ENCODE peak calls at places on chromosome 16, in five cellular contexts. A is H9, L is IMR-90, Y is H1, S is neuronal stem cell. W is an unnamed sample.
A peak's percentile ranks its signal among the peaks of the same experiment; 100 is the strongest.

GRCh38 chr16:58744497-58744896 is 10.4 kb upstream of the GOT2 start:
- DNase-seq in A (no peak), L (no peak), Y (no peak), S (no peak), W (no peak)

GRCh38 chr16:19771040-19771439 is 53.0 kb downstream of the IQCK start:
- DNase-seq in A (no peak), L (no peak), Y (no peak), S (no peak), W (no peak)

GRCh38 chr16:1552129-1552528 is 18.7 kb downstream of the TMEM204 start:
- DNase-seq in A (no peak), L (no peak), Y (no peak), S (no peak), W (no peak)

GRCh38 chr16:68022728-68023537 is at the start of the genes DDX28 and DUS2:
- DNase-seq in A (peak; percentile 90), L (peak; percentile 91), Y (peak; percentile 99), S (peak; percentile 92), W (peak; percentile 94)

GRCh38 chr16:49701867-49702494 is 153.9 kb downstream of the ZNF423 start:
- DNase-seq in A (peak; percentile 75), L (no peak), Y (peak; percentile 74), S (peak; percentile 76), W (peak; percentile 9)

GRCh38 chr16:89581861-89582563 is 6.5 kb downstream of the CPNE7 start:
- DNase-seq in A (no peak), L (peak; percentile 79), Y (no peak), S (no peak), W (peak; percentile 62)

GRCh38 chr16:10405386-10405939 is 19.6 kb downstream of the ATF7IP2 start:
- DNase-seq in A (no peak), L (peak; percentile 10), Y (no peak), S (no peak), W (no peak)

GRCh38 chr16:22638393-22639206 is 127.9 kb downstream of the NPIPB5 start:
- DNase-seq in A (no peak), L (no peak), Y (no peak), S (no peak), W (no peak)

GRCh38 chr16:69351309-69352027 is at the start of gene TMED6:
- DNase-seq in A (no peak), L (no peak), Y (no peak), S (no peak), W (no peak)

GRCh38 chr16:88854306-88855111 is 2.2 kb downstream of the GALNS start:
- DNase-seq in A (no peak), L (no peak), Y (no peak), S (no peak), W (no peak)

GRCh38 chr16:53960954-53961616 is 257.1 kb downstream of the FTO start:
- DNase-seq in A (no peak), L (no peak), Y (no peak), S (no peak), W (no peak)

GRCh38 chr16:27446721-27447120 is 44.7 kb downstream of the IL21R start:
- DNase-seq in A (no peak), L (no peak), Y (no peak), S (no peak), W (no peak)

GRCh38 chr16:30094541-30095165 is 1.4 kb downstream of the YPEL3 start:
- DNase-seq in A (no peak), L (no peak), Y (no peak), S (peak; percentile 50), W (no peak)

GRCh38 chr16:22321340-22322001 is 24.3 kb downstream of the POLR3E start:
- DNase-seq in A (peak; percentile 75), L (peak; percentile 70), Y (peak; percentile 80), S (peak; percentile 67), W (peak; percentile 60)

GRCh38 chr16:85350973-85351372 is 238.7 kb upstream of the CIBAR2 start:
- DNase-seq in A (no peak), L (peak; percentile 96), Y (no peak), S (no peak), W (peak; percentile 95)

GRCh38 chr16:21611546-21612384 is 12.4 kb downstream of the METTL9 start:
- DNase-seq in A (no peak), L (no peak), Y (no peak), S (no peak), W (peak; percentile 41)

GRCh38 chr16:83715217-83715920 is 92.4 kb upstream of the HSBP1 start:
- DNase-seq in A (no peak), L (no peak), Y (no peak), S (no peak), W (no peak)

GRCh38 chr16:84448444-84448843 is 56.0 kb downstream of the MEAK7 start:
- DNase-seq in A (no peak), L (no peak), Y (no peak), S (no peak), W (no peak)

GRCh38 chr16:85057212-85057889 is 29.8 kb downstream of the KIAA0513 start:
- DNase-seq in A (peak; percentile 61), L (no peak), Y (no peak), S (no peak), W (no peak)

GRCh38 chr16:58022601-58023371 is 2.8 kb upstream of the MMP15 start:
- DNase-seq in A (no peak), L (peak; percentile 68), Y (no peak), S (no peak), W (no peak)

GRCh38 chr16:29811896-29812665 is at the start of gene PRRT2:
- DNase-seq in A (peak; percentile 70), L (peak; percentile 43), Y (peak; percentile 80), S (peak; percentile 87), W (peak; percentile 74)

GRCh38 chr16:59878479-59878878 is 1144.4 kb upstream of the GOT2 start:
- DNase-seq in A (no peak), L (peak; percentile 4), Y (no peak), S (no peak), W (no peak)

GRCh38 chr16:12721841-12722467 is 81.7 kb downstream of the CPPED1 start:
- DNase-seq in A (no peak), L (no peak), Y (no peak), S (no peak), W (no peak)

GRCh38 chr16:30090607-30091332 is 954 bp downstream of the TBX6 start:
- DNase-seq in A (no peak), L (no peak), Y (no peak), S (no peak), W (no peak)

GRCh38 chr16:27321013-27321960 is 7.5 kb downstream of the IL4R start:
- DNase-seq in A (no peak), L (peak; percentile 48), Y (no peak), S (no peak), W (no peak)

GRCh38 chr16:4376126-4376819 is 4.6 kb downstream of the VASN start:
- DNase-seq in A (no peak), L (peak; percentile 84), Y (no peak), S (no peak), W (no peak)

GRCh38 chr16:50455288-50455845 is 86.6 kb upstream of the BRD7 start:
- DNase-seq in A (no peak), L (no peak), Y (no peak), S (no peak), W (no peak)

GRCh38 chr16:57125969-57126368 is 33.6 kb downstream of the CPNE2 start:
- DNase-seq in A (no peak), L (no peak), Y (no peak), S (no peak), W (no peak)

GRCh38 chr16:86448306-86448705 is 62.0 kb upstream of the FOXF1 start:
- DNase-seq in A (no peak), L (peak; percentile 32), Y (no peak), S (no peak), W (peak; percentile 63)

GRCh38 chr16:89120281-89120680 is 26.6 kb downstream of the ACSF3 start:
- DNase-seq in A (no peak), L (no peak), Y (no peak), S (no peak), W (no peak)

GRCh38 chr16:14373901-14374300 is 256.2 kb downstream of the PARN start:
- DNase-seq in A (no peak), L (no peak), Y (no peak), S (no peak), W (no peak)

GRCh38 chr16:22373662-22374310 is 633 bp downstream of the CDR2 start:
- DNase-seq in A (peak; percentile 38), L (no peak), Y (no peak), S (peak; percentile 23), W (peak; percentile 43)

GRCh38 chr16:67555795-67556212 is 6.5 kb upstream of the CTCF start:
- DNase-seq in A (no peak), L (peak; percentile 72), Y (no peak), S (no peak), W (peak; percentile 61)

GRCh38 chr16:11610121-11610505 is 23.4 kb upstream of the LITAF start:
- DNase-seq in A (no peak), L (no peak), Y (no peak), S (no peak), W (no peak)
- H2BK120ac ChIP-seq in A (no peak overlapping the region), L (no peak overlapping the region), Y (no peak overlapping the region), S (peak overlapping the region; percentile 0), W (no peak overlapping the region)

GRCh38 chr16:78770353-78771091 is 671.1 kb downstream of the WWOX start:
- DNase-seq in A (peak; percentile 89), L (no peak), Y (peak; percentile 95), S (peak; percentile 43), W (peak; percentile 65)
- H2BK15ac ChIP-seq in A (no peak overlapping the region), L (no peak overlapping the region), Y (no peak overlapping the region), S (no peak overlapping the region), W (no peak overlapping the region)

GRCh38 chr16:6232060-6232459 is 1100.6 kb upstream of the RBFOX1 start:
- DNase-seq in A (no peak), L (no peak), Y (no peak), S (no peak), W (no peak)

GRCh38 chr16:6231351-6231750 is 1101.3 kb upstream of the RBFOX1 start:
- DNase-seq in A (no peak), L (no peak), Y (no peak), S (no peak), W (no peak)
- H2AFZ ChIP-seq in A (no peak overlapping the region), L (no peak overlapping the region), Y (no peak overlapping the region), S (no peak overlapping the region), W (no peak overlapping the region)

DNA sequence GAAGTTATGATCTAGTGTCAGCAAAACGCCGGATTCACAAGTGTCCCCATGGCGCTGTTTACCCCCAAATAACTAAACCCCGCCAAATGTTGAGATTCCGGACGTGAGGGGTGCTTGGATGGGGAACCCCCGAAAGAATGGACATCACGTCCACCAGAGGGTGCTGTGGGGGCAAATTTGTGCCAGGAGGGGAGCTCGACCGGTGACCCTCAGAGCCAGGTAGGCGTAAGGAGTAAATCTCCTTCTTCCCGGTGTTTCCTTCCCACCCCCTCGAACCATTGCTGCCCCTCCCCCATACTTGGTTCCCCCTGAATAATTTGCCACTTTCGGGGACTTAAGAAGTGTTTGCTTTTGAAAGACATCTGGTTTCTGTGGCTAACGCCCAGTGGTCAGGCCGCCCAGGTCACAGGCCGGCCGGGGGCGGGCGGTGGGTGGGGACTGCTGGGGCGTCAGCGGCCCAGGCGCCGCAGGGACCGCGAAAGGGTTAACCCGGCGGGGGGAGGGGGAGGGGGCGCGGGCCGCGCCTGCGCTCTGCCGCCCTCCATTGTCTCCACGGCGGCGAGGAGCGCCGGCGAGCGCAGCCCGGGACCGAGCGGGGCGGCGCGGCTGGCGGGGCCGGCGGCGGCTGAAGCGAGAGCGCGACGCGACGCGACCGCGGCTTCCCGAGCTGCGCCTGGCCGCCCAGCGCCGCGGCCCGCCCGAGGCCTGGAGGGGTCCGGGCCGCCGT is at the start of gene ZNRF1:
- DNase-seq in A (peak; percentile 89), L (peak; percentile 71), Y (peak; percentile 94), S (peak; percentile 87), W (peak; percentile 82)
- H2BK120ac ChIP-seq in A (no peak within 1 kb of the TSS), L (no peak within 1 kb of the TSS), Y (peak within 1 kb of the TSS; percentile 6), S (no peak within 1 kb of the TSS), W (peak within 1 kb of the TSS; percentile 50)